ENCODE peak calls at places on chromosomes 6 and 20, in nine cellular contexts. One of them, this sample, is unnamed.

GRCh38 chr20:37873909-37874308 is 29.0 kb upstream of the VSTM2L start:
- DNase-seq in A549: no peak
- DNase-seq in PC-3: no peak
- DNase-seq in CD8-positive, alpha-beta T cell: no peak
- DNase-seq in heart right ventricle: no peak
- DNase-seq in uterus: no peak
- DNase-seq in body of pancreas: no peak
- DNase-seq in astrocyte: no peak
- DNase-seq in lung: no peak
- DNase-seq in this sample: no peak

GRCh38 chr6:138772596-138773176 is 883 bp upstream of the CCDC28A start:
- DNase-seq in A549: no peak
- DNase-seq in PC-3: no peak
- DNase-seq in CD8-positive, alpha-beta T cell: no peak
- DNase-seq in heart right ventricle: no peak
- DNase-seq in uterus: no peak
- DNase-seq in body of pancreas: no peak
- DNase-seq in astrocyte: no peak
- DNase-seq in lung: no peak
- DNase-seq in this sample: no peak

GRCh38 chr20:57458400-57459160 is 66.4 kb downstream of the CTCFL start:
- DNase-seq in A549: no peak
- DNase-seq in PC-3: no peak
- DNase-seq in CD8-positive, alpha-beta T cell: no peak
- DNase-seq in heart right ventricle: peak; percentile 47
- DNase-seq in uterus: no peak
- DNase-seq in body of pancreas: peak; percentile 30
- DNase-seq in astrocyte: no peak
- DNase-seq in lung: no peak
- DNase-seq in this sample: no peak

GRCh38 chr20:50450961-50451752 is 59.0 kb upstream of the PTPN1 start:
- DNase-seq in A549: no peak
- DNase-seq in PC-3: no peak
- DNase-seq in CD8-positive, alpha-beta T cell: peak; percentile 37
- DNase-seq in heart right ventricle: no peak
- DNase-seq in uterus: peak; percentile 72
- DNase-seq in body of pancreas: no peak
- DNase-seq in astrocyte: peak; percentile 32
- DNase-seq in lung: no peak
- DNase-seq in this sample: no peak

GRCh38 chr6:44642870-44643522 is 255.5 kb downstream of the CDC5L start:
- DNase-seq in A549: no peak
- DNase-seq in PC-3: peak; percentile 88
- DNase-seq in CD8-positive, alpha-beta T cell: no peak
- DNase-seq in heart right ventricle: no peak
- DNase-seq in uterus: no peak
- DNase-seq in body of pancreas: no peak
- DNase-seq in astrocyte: peak; percentile 58
- DNase-seq in lung: no peak
- DNase-seq in this sample: no peak

GRCh38 chr20:34673411-34673810 is 3.5 kb downstream of the PIGU start:
- DNase-seq in A549: no peak
- DNase-seq in PC-3: no peak
- DNase-seq in CD8-positive, alpha-beta T cell: no peak
- DNase-seq in heart right ventricle: no peak
- DNase-seq in uterus: no peak
- DNase-seq in body of pancreas: no peak
- DNase-seq in astrocyte: no peak
- DNase-seq in lung: no peak
- DNase-seq in this sample: no peak

GRCh38 chr6:38509713-38510112 is 130.0 kb downstream of the BTBD9 start:
- DNase-seq in A549: no peak
- DNase-seq in PC-3: peak; percentile 77
- DNase-seq in CD8-positive, alpha-beta T cell: no peak
- DNase-seq in heart right ventricle: no peak
- DNase-seq in uterus: no peak
- DNase-seq in body of pancreas: no peak
- DNase-seq in astrocyte: peak; percentile 97
- DNase-seq in lung: no peak
- DNase-seq in this sample: no peak

GRCh38 chr20:23875606-23876237 is 3.8 kb downstream of the CST5 start:
- DNase-seq in A549: no peak
- DNase-seq in PC-3: no peak
- DNase-seq in CD8-positive, alpha-beta T cell: no peak
- DNase-seq in heart right ventricle: no peak
- DNase-seq in uterus: no peak
- DNase-seq in body of pancreas: no peak
- DNase-seq in astrocyte: no peak
- DNase-seq in lung: no peak
- DNase-seq in this sample: no peak

GRCh38 chr20:20084296-20084752 is 32.0 kb downstream of the CFAP61 start:
- DNase-seq in A549: no peak
- DNase-seq in PC-3: no peak
- DNase-seq in CD8-positive, alpha-beta T cell: no peak
- DNase-seq in heart right ventricle: no peak
- DNase-seq in uterus: no peak
- DNase-seq in body of pancreas: no peak
- DNase-seq in astrocyte: no peak
- DNase-seq in lung: no peak
- DNase-seq in this sample: no peak

GRCh38 chr6:3575701-3576100 is 118.9 kb upstream of the SLC22A23 start:
- DNase-seq in A549: no peak
- DNase-seq in PC-3: no peak
- DNase-seq in CD8-positive, alpha-beta T cell: no peak
- DNase-seq in heart right ventricle: no peak
- DNase-seq in uterus: no peak
- DNase-seq in body of pancreas: no peak
- DNase-seq in astrocyte: no peak
- DNase-seq in lung: no peak
- DNase-seq in this sample: no peak

GRCh38 chr6:121944361-121944760 is 455.1 kb upstream of the HSF2 start:
- DNase-seq in A549: no peak
- DNase-seq in PC-3: no peak
- DNase-seq in CD8-positive, alpha-beta T cell: no peak
- DNase-seq in heart right ventricle: no peak
- DNase-seq in uterus: no peak
- DNase-seq in body of pancreas: no peak
- DNase-seq in astrocyte: peak; percentile 77
- DNase-seq in lung: no peak
- DNase-seq in this sample: no peak

GRCh38 chr20:38091447-38092216 is 58.1 kb downstream of the RPRD1B start:
- DNase-seq in A549: no peak
- DNase-seq in PC-3: no peak
- DNase-seq in CD8-positive, alpha-beta T cell: no peak
- DNase-seq in heart right ventricle: peak; percentile 1
- DNase-seq in uterus: no peak
- DNase-seq in body of pancreas: no peak
- DNase-seq in astrocyte: no peak
- DNase-seq in lung: no peak
- DNase-seq in this sample: no peak

GRCh38 chr6:35407086-35407485 is 45.1 kb upstream of the FANCE start:
- DNase-seq in A549: no peak
- DNase-seq in PC-3: no peak
- DNase-seq in CD8-positive, alpha-beta T cell: no peak
- DNase-seq in heart right ventricle: no peak
- DNase-seq in uterus: no peak
- DNase-seq in body of pancreas: no peak
- DNase-seq in astrocyte: no peak
- DNase-seq in lung: no peak
- DNase-seq in this sample: no peak

GRCh38 chr6:52221302-52221701 is 23.0 kb downstream of the IL17F start:
- DNase-seq in A549: no peak
- DNase-seq in PC-3: no peak
- DNase-seq in CD8-positive, alpha-beta T cell: no peak
- DNase-seq in heart right ventricle: no peak
- DNase-seq in uterus: no peak
- DNase-seq in body of pancreas: no peak
- DNase-seq in astrocyte: peak; percentile 8
- DNase-seq in lung: no peak
- DNase-seq in this sample: no peak

GRCh38 chr6:5085638-5086293 is 625 bp downstream of the PPP1R3G start:
- DNase-seq in A549: no peak
- DNase-seq in PC-3: peak; percentile 42
- DNase-seq in CD8-positive, alpha-beta T cell: no peak
- DNase-seq in heart right ventricle: no peak
- DNase-seq in uterus: peak; percentile 34
- DNase-seq in body of pancreas: peak; percentile 11
- DNase-seq in astrocyte: peak; percentile 27
- DNase-seq in lung: no peak
- DNase-seq in this sample: no peak

GRCh38 chr6:156718647-156719394 is 58.4 kb upstream of the ARID1B start:
- DNase-seq in A549: peak; percentile 40
- DNase-seq in PC-3: no peak
- DNase-seq in CD8-positive, alpha-beta T cell: no peak
- DNase-seq in heart right ventricle: no peak
- DNase-seq in uterus: peak; percentile 70
- DNase-seq in body of pancreas: peak; percentile 67
- DNase-seq in astrocyte: peak; percentile 77
- DNase-seq in lung: no peak
- DNase-seq in this sample: no peak

GRCh38 chr6:43491750-43492661 is 14.6 kb downstream of the TJAP1 start:
- DNase-seq in A549: no peak
- DNase-seq in PC-3: no peak
- DNase-seq in CD8-positive, alpha-beta T cell: no peak
- DNase-seq in heart right ventricle: peak; percentile 85
- DNase-seq in uterus: peak; percentile 76
- DNase-seq in body of pancreas: peak; percentile 52
- DNase-seq in astrocyte: peak; percentile 68
- DNase-seq in lung: peak; percentile 75
- DNase-seq in this sample: peak; percentile 82

GRCh38 chr6:16236648-16237199 is 1.7 kb upstream of the GMPR start:
- DNase-seq in A549: no peak
- DNase-seq in PC-3: peak; percentile 38
- DNase-seq in CD8-positive, alpha-beta T cell: no peak
- DNase-seq in heart right ventricle: no peak
- DNase-seq in uterus: no peak
- DNase-seq in body of pancreas: peak; percentile 72
- DNase-seq in astrocyte: peak; percentile 58
- DNase-seq in lung: peak; percentile 61
- DNase-seq in this sample: peak; percentile 66

DNA sequence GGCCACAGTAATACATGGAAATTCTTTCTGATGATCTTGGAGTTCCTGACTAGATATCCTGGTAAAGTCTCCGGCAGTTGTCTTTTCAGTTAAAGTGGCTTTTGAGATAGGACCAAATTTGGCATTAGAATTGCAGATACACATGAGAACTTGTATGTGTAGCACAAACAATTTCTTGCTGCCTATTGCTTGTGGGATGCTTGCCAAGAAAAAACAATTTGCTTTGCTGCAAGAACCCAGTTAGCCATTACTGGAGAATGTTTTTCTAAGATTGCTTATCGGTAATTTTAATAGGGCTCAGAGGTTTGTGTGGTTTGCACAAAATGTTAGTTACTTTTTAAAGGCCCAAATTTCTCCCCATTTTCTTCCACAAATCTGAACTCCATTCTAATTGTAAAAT is 696.7 kb upstream of the CITED2 start:
- DNase-seq in A549: no peak
- DNase-seq in PC-3: peak; percentile 52
- DNase-seq in CD8-positive, alpha-beta T cell: no peak
- DNase-seq in heart right ventricle: no peak
- DNase-seq in uterus: no peak
- DNase-seq in body of pancreas: no peak
- DNase-seq in astrocyte: peak; percentile 91
- DNase-seq in lung: no peak
- DNase-seq in this sample: no peak
- H3K27ac ChIP-seq in A549: peak overlapping the region; percentile 27
- H3K27ac ChIP-seq in PC-3: peak overlapping the region; percentile 44
- H3K27ac ChIP-seq in CD8-positive, alpha-beta T cell: no peak overlapping the region
- H3K27ac ChIP-seq in heart right ventricle: no peak overlapping the region
- H3K27ac ChIP-seq in uterus: no peak overlapping the region
- H3K27ac ChIP-seq in body of pancreas: no peak overlapping the region
- H3K27ac ChIP-seq in astrocyte: peak overlapping the region; percentile 54
- H3K27ac ChIP-seq in lung: no peak overlapping the region
- H3K27ac ChIP-seq in this sample: no peak overlapping the region

DNA sequence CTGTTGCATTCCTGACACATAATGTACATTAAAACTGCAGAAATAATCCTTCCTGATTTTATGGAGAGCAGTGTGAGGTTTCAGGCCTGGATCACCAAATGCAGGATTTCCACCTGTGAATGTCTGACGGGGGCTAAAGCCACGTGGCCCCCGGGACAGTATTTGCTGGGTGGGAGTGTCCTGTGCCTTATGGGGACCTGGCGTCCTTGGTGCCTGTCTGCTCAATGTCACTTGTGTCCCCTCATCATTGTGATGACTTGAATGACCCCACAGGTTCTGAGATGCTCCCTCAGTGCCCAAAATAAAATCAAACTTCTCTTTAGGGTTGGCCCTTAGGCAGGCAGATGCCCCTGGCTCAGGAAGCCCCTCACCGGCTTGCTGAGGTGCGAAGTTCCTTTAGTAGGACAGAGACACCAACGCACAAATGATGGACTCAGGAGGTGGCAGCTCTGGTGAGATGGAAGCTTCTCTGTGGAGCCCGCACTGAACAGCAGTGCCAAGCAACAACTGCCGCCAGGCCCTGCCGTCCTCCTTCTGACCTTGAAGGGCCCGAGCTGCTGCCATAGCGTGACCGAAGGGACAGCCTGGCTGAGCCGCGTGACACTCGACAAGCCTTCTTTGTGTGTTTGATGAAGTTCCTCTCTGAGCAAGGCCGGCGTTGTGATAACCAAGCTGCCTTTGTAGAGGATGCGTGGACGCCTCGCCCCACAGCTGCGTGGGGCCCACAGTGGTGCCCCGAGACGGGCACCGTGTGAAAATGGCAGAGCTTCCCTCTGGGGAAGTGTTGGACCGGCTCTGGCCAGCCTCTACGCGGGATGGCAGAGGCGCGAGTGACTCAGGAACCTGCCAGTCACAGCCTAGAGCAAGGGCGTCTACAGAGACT is 30.9 kb downstream of the FRMD1 start:
- DNase-seq in A549: no peak
- DNase-seq in PC-3: no peak
- DNase-seq in CD8-positive, alpha-beta T cell: no peak
- DNase-seq in heart right ventricle: no peak
- DNase-seq in uterus: no peak
- DNase-seq in body of pancreas: no peak
- DNase-seq in astrocyte: no peak
- DNase-seq in lung: no peak
- DNase-seq in this sample: no peak
- H3K27ac ChIP-seq in A549: no peak overlapping the region
- H3K27ac ChIP-seq in PC-3: no peak overlapping the region
- H3K27ac ChIP-seq in CD8-positive, alpha-beta T cell: no peak overlapping the region
- H3K27ac ChIP-seq in heart right ventricle: no peak overlapping the region
- H3K27ac ChIP-seq in uterus: no peak overlapping the region
- H3K27ac ChIP-seq in body of pancreas: no peak overlapping the region
- H3K27ac ChIP-seq in astrocyte: no peak overlapping the region
- H3K27ac ChIP-seq in lung: no peak overlapping the region
- H3K27ac ChIP-seq in this sample: no peak overlapping the region

GRCh38 chr6:141406761-141407160 is 726.0 kb upstream of the GJE1 start:
- DNase-seq in A549: no peak
- DNase-seq in PC-3: no peak
- DNase-seq in CD8-positive, alpha-beta T cell: no peak
- DNase-seq in heart right ventricle: no peak
- DNase-seq in uterus: no peak
- DNase-seq in body of pancreas: no peak
- DNase-seq in astrocyte: no peak
- DNase-seq in lung: no peak
- DNase-seq in this sample: no peak
- H3K27ac ChIP-seq in A549: no peak overlapping the region
- H3K27ac ChIP-seq in PC-3: no peak overlapping the region
- H3K27ac ChIP-seq in CD8-positive, alpha-beta T cell: no peak overlapping the region
- H3K27ac ChIP-seq in heart right ventricle: peak overlapping the region; percentile 85
- H3K27ac ChIP-seq in uterus: no peak overlapping the region
- H3K27ac ChIP-seq in body of pancreas: no peak overlapping the region
- H3K27ac ChIP-seq in astrocyte: no peak overlapping the region
- H3K27ac ChIP-seq in lung: no peak overlapping the region
- H3K27ac ChIP-seq in this sample: no peak overlapping the region

GRCh38 chr6:154615483-154616025 is 105.1 kb upstream of the CNKSR3 start:
- DNase-seq in A549: peak; percentile 85
- DNase-seq in PC-3: peak; percentile 72
- DNase-seq in CD8-positive, alpha-beta T cell: no peak
- DNase-seq in heart right ventricle: peak; percentile 61
- DNase-seq in uterus: peak; percentile 62
- DNase-seq in body of pancreas: peak; percentile 97
- DNase-seq in astrocyte: peak; percentile 62
- DNase-seq in lung: peak; percentile 58
- DNase-seq in this sample: peak; percentile 19
- H3K27ac ChIP-seq in A549: peak overlapping the region; percentile 43
- H3K27ac ChIP-seq in PC-3: no peak overlapping the region
- H3K27ac ChIP-seq in CD8-positive, alpha-beta T cell: no peak overlapping the region
- H3K27ac ChIP-seq in heart right ventricle: no peak overlapping the region
- H3K27ac ChIP-seq in uterus: peak overlapping the region; percentile 73
- H3K27ac ChIP-seq in body of pancreas: peak overlapping the region; percentile 84
- H3K27ac ChIP-seq in astrocyte: no peak overlapping the region
- H3K27ac ChIP-seq in lung: no peak overlapping the region
- H3K27ac ChIP-seq in this sample: no peak overlapping the region